ENCODE peak calls at places on chromosome 21, in seven cellular contexts. T is A549, M is dorsolateral prefrontal cortex, E is left ventricle myocardium inferior, G is NB4, F is fibroblast of the aortic adventitia, Y is BJ. L is an unnamed sample.

GRCh38 chr21:10640446-10640845 is 119.1 kb downstream of the TPTE start:
- DNase-seq in T (no peak), M (no peak), E (no peak), G (no peak), F (no peak), Y (no peak), L (no peak)

GRCh38 chr21:17848228-17848627 is 29.1 kb upstream of the C21orf91 start:
- DNase-seq in T (no peak), M (peak; percentile 58), E (peak; percentile 15), G (no peak), F (peak; percentile 92), Y (peak; percentile 75), L (peak; percentile 72)

GRCh38 chr21:39788383-39788782 is 43.4 kb downstream of the IGSF5 start:
- DNase-seq in T (peak; percentile 67), M (peak; percentile 72), E (peak; percentile 72), G (peak; percentile 13), F (no peak), Y (peak; percentile 31), L (no peak)

GRCh38 chr21:36209626-36210171 is 53.1 kb downstream of the DOP1B start:
- DNase-seq in T (no peak), M (peak; percentile 25), E (no peak), G (peak; percentile 74), F (peak; percentile 77), Y (no peak), L (peak; percentile 36)

GRCh38 chr21:37370152-37371040 is 3.8 kb downstream of the DYRK1A start:
- DNase-seq in T (no peak), M (no peak), E (no peak), G (peak; percentile 80), F (peak; percentile 65), Y (no peak), L (no peak)

GRCh38 chr21:38811257-38811656 is 5.5 kb downstream of the ETS2 start:
- DNase-seq in T (no peak), M (no peak), E (no peak), G (no peak), F (peak; percentile 88), Y (peak; percentile 80), L (peak; percentile 61)

GRCh38 chr21:29184047-29184446 is 53.6 kb downstream of the MAP3K7CL start:
- DNase-seq in T (no peak), M (no peak), E (no peak), G (peak; percentile 60), F (no peak), Y (no peak), L (no peak)

GRCh38 chr21:41817877-41818855 is 51.3 kb upstream of the RIPK4 start:
- DNase-seq in T (no peak), M (no peak), E (no peak), G (no peak), F (no peak), Y (no peak), L (no peak)

GRCh38 chr21:23601549-23601948 is 2005.7 kb downstream of the MRPL39 start:
- DNase-seq in T (no peak), M (no peak), E (no peak), G (no peak), F (no peak), Y (no peak), L (no peak)

DNA sequence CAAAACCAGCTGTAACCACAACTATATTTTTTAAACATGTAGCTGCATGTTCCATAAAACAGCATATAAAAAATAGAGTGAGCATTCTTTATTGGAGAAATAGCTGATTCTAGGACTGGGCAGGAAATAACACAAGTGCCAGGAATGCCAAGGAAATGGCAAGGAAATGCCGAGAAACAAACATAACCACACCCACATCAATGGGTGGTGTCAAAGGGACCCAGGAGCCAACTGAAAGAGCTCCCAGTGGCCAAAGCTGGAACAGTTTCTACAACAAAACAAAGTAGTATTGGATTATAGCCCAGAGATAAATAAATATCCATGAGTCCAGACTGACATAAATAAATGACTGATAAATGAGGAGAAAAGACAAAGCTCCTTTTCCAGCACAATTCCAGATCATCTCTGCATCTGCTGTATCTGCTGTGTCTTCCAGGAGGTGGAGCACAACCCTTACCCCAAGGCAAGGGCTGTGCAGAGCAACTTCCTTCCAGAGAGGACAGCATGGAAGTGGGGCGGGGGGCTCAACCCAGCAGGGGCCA is 28.1 kb downstream of the ADARB1 start:
- DNase-seq in T (peak; percentile 37), M (no peak), E (no peak), G (no peak), F (peak; percentile 77), Y (peak; percentile 27), L (peak; percentile 28)
- TF ChIP-seq CTCF in T (peak; percentile 8), M (no peak), E (peak; percentile 61), G (peak; percentile 4), F (peak; percentile 51), Y (peak; percentile 45), L (peak; percentile 37)

GRCh38 chr21:44490405-44490804 is 35.1 kb downstream of the LRRC3 start:
- DNase-seq in T (no peak), M (no peak), E (no peak), G (no peak), F (no peak), Y (no peak), L (no peak)

GRCh38 chr21:44492572-44493385 is 37.5 kb downstream of the LRRC3 start:
- DNase-seq in T (no peak), M (no peak), E (no peak), G (no peak), F (no peak), Y (no peak), L (no peak)

GRCh38 chr21:44486302-44486701 is 31.0 kb downstream of the LRRC3 start:
- DNase-seq in T (no peak), M (no peak), E (no peak), G (no peak), F (no peak), Y (no peak), L (no peak)

GRCh38 chr21:44490816-44491215 is 35.5 kb downstream of the LRRC3 start:
- DNase-seq in T (no peak), M (no peak), E (no peak), G (no peak), F (no peak), Y (no peak), L (no peak)

DNA sequence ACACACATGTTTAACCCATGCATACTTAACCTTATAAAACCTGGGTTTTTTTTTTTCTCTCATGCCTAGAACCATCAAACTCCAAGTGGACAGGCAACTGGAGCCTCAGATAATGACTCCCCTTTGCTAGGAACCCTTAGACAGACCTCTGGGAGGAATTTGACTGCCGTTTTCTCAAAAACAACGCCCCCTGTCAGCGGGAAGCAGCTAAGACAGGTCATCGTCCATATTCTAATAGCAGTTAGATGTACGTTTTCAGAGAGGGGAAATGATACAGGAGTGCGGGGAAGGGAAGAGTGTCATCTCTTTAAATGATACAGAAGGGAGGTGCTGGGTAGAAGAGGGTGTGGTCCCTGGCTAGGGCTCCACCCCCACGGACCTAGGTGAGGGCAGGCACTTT is 34.7 kb downstream of the LRRC3 start:
- DNase-seq in T (no peak), M (no peak), E (no peak), G (no peak), F (no peak), Y (no peak), L (no peak)
- TF ChIP-seq CTCF in T (no peak), M (no peak), E (no peak), G (peak; percentile 29), F (no peak), Y (no peak), L (no peak)

GRCh38 chr21:44802396-44803153 is 955 bp upstream of the UBE2G2 start:
- DNase-seq in T (peak; percentile 12), M (no peak), E (no peak), G (peak; percentile 59), F (no peak), Y (no peak), L (no peak)
- TF ChIP-seq CTCF in T (no peak), M (no peak), E (no peak), G (peak; percentile 4), F (no peak), Y (no peak), L (no peak)

DNA sequence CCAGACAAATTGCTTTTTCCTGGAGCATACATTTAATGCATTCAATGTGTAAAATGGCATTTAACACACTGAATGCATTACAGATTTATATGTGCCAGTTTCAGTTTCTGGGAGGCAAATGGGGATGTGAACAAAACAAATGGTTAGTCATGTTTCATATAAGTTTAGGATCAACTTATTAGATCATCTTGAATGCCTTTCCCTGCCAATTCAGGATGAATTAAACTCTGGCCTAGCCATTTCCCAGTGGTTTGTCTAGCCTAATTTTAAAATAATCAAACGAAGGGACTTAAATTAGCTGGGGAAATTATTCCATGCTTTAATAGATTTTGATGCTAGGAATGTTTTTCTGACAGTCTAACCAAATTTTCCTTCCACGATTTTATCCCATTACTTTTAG is 291.3 kb upstream of the ADAMTS5 start:
- DNase-seq in T (no peak), M (no peak), E (no peak), G (no peak), F (no peak), Y (no peak), L (no peak)
- TF ChIP-seq CTCF in T (no peak), M (no peak), E (no peak), G (no peak), F (no peak), Y (no peak), L (no peak)

GRCh38 chr21:44487831-44488230 is 32.5 kb downstream of the LRRC3 start:
- DNase-seq in T (no peak), M (no peak), E (no peak), G (peak; percentile 56), F (peak; percentile 21), Y (no peak), L (no peak)
- TF ChIP-seq CTCF in T (peak; percentile 36), M (peak; percentile 11), E (peak; percentile 44), G (peak; percentile 64), F (peak; percentile 55), Y (peak; percentile 61), L (peak; percentile 39)

GRCh38 chr21:32826317-32827167 is 55.0 kb upstream of the PAXBP1 start:
- DNase-seq in T (peak; percentile 18), M (peak; percentile 57), E (no peak), G (peak; percentile 69), F (peak; percentile 80), Y (no peak), L (no peak)
- TF ChIP-seq CTCF in T (peak; percentile 43), M (peak; percentile 65), E (peak; percentile 62), G (peak; percentile 45), F (peak; percentile 62), Y (peak; percentile 66), L (peak; percentile 67)

GRCh38 chr21:46458315-46459023 is at the start of gene DIP2A:
- DNase-seq in T (peak; percentile 95), M (peak; percentile 93), E (peak; percentile 95), G (peak; percentile 99), F (peak; percentile 94), Y (peak; percentile 78), L (peak; percentile 92)
- TF ChIP-seq CTCF in T (no peak), M (peak; percentile 45), E (no peak), G (no peak), F (no peak), Y (no peak), L (no peak)

L was measured in AG09319.